ENCODE peak calls at places on chromosomes 4 and X, in nine cellular contexts. Z is GM23248; K is M059J; F is CD4-positive, alpha-beta T cell; C is RPMI7951; Q is pancreas; T is bronchial epithelial cell; O is astrocyte of the cerebellum; V is ELF-1. W is an unnamed sample.

GRCh38 chrX:39397561-39398200 is 596.4 kb downstream of the MID1IP1 start:
- DNase-seq in Z (no peak), K (no peak), F (no peak), C (no peak), Q (no peak), T (no peak), O (no peak), V (peak), W (no peak)

GRCh38 chrX:106631615-106632014 is 19.8 kb downstream of the RADX start:
- DNase-seq in Z (no peak), K (no peak), F (no peak), C (no peak), Q (no peak), T (no peak), O (no peak), V (no peak), W (no peak)

GRCh38 chr4:86220137-86220536 is 139.7 kb downstream of the MAPK10 start:
- DNase-seq in Z (peak), K (peak), F (no peak), C (no peak), Q (no peak), T (peak), O (no peak), V (no peak), W (no peak)

GRCh38 chrX:29397506-29397905 is 810.3 kb downstream of the IL1RAPL1 start:
- DNase-seq in Z (peak), K (peak), F (no peak), C (no peak), Q (no peak), T (no peak), O (peak), V (no peak), W (no peak)

GRCh38 chr4:84500386-84501196 is 1.5 kb upstream of the NKX6-1 start:
- DNase-seq in Z (no peak), K (no peak), F (no peak), C (no peak), Q (no peak), T (no peak), O (no peak), V (no peak), W (no peak)

GRCh38 chr4:17562157-17562556 is 14.8 kb upstream of the LAP3 start:
- DNase-seq in Z (peak), K (peak), F (no peak), C (peak), Q (no peak), T (no peak), O (no peak), V (peak), W (no peak)

GRCh38 chr4:7224001-7224400 is 31.7 kb downstream of the SORCS2 start:
- DNase-seq in Z (no peak), K (no peak), F (no peak), C (no peak), Q (no peak), T (no peak), O (no peak), V (no peak), W (no peak)

GRCh38 chr4:26590639-26591038 is 6.8 kb downstream of the TBC1D19 start:
- DNase-seq in Z (peak), K (peak), F (no peak), C (no peak), Q (no peak), T (peak), O (no peak), V (no peak), W (no peak)

GRCh38 chr4:35423104-35423503 is 821.2 kb downstream of the ARAP2 start:
- DNase-seq in Z (no peak), K (no peak), F (no peak), C (no peak), Q (no peak), T (no peak), O (no peak), V (no peak), W (no peak)

GRCh38 chr4:170058745-170059144 is 31.0 kb downstream of the AADAT start:
- DNase-seq in Z (no peak), K (no peak), F (no peak), C (no peak), Q (no peak), T (no peak), O (no peak), V (no peak), W (no peak)

GRCh38 chr4:115883251-115883650 is 769.8 kb upstream of the NDST4 start:
- DNase-seq in Z (no peak), K (no peak), F (no peak), C (no peak), Q (no peak), T (no peak), O (no peak), V (no peak), W (no peak)

GRCh38 chrX:71532753-71533425 is at the start of gene OGT:
- DNase-seq in Z (peak), K (peak), F (peak), C (peak), Q (peak), T (peak), O (peak), V (peak), W (peak)

GRCh38 chr4:168574581-168575295 is 77.9 kb downstream of the PALLD start:
- DNase-seq in Z (peak), K (peak), F (no peak), C (peak), Q (no peak), T (peak), O (peak), V (no peak), W (no peak)

W was measured in heart right ventricle.